ENCODE peak calls at places on chromosomes 13 and 19, in four cellular contexts. F is heart left ventricle, G is cardiac fibroblast, C is left ventricle myocardium inferior. O is an unnamed sample.

GRCh38 chr13:113209880-113210421 is 538 bp downstream of the CUL4A start:
- DNase-seq in F (peak), G (peak), C (peak), O (peak)

GRCh38 chr13:30870049-30870884 is 35.8 kb upstream of the MEDAG start:
- DNase-seq in F (peak), G (peak), C (peak), O (peak)

GRCh38 chr19:13764821-13765394 is 586 bp downstream of the MRI1 start:
- DNase-seq in F (no peak), G (peak), C (peak), O (peak)

GRCh38 chr19:7426986-7427385 is 61.8 kb downstream of the PEX11G start:
- DNase-seq in F (no peak), G (no peak), C (no peak), O (no peak)

GRCh38 chr19:15640904-15641597 is 354 bp downstream of the CYP4F3 start:
- DNase-seq in F (no peak), G (no peak), C (no peak), O (peak)

GRCh38 chr19:47416667-47417033 is 2.7 kb downstream of the MEIS3 start:
- DNase-seq in F (no peak), G (no peak), C (no peak), O (peak)

GRCh38 chr13:72255908-72256307 is 388.9 kb upstream of the DACH1 start:
- DNase-seq in F (no peak), G (peak), C (no peak), O (no peak)

GRCh38 chr13:73715114-73715909 is 418.9 kb downstream of the KLF12 start:
- DNase-seq in F (no peak), G (no peak), C (no peak), O (no peak)

GRCh38 chr13:98094678-98095266 is 48.1 kb upstream of the FARP1 start:
- DNase-seq in F (no peak), G (no peak), C (no peak), O (no peak)

GRCh38 chr19:54882758-54883157 is 8.7 kb downstream of the FCAR start:
- DNase-seq in F (no peak), G (no peak), C (no peak), O (no peak)

GRCh38 chr13:108437496-108437895 is 168.0 kb downstream of the TNFSF13B start:
- DNase-seq in F (no peak), G (peak), C (no peak), O (no peak)

GRCh38 chr19:40542197-40542859 is 34.3 kb upstream of the SHKBP1 start:
- DNase-seq in F (peak), G (peak), C (peak), O (peak)

GRCh38 chr19:37872383-37872782 is 34.0 kb downstream of the WDR87 start:
- DNase-seq in F (no peak), G (peak), C (no peak), O (no peak)

GRCh38 chr19:45955905-45956608 is 17.6 kb downstream of the NOVA2 start:
- DNase-seq in F (peak), G (peak), C (peak), O (peak)

GRCh38 chr13:32246468-32246867 is 68.7 kb downstream of the ZAR1L start:
- DNase-seq in F (peak), G (peak), C (peak), O (no peak)

GRCh38 chr19:10270180-10270615 is 722 bp upstream of the ICAM1 start:
- DNase-seq in F (peak), G (peak), C (peak), O (peak)

GRCh38 chr19:16252459-16253205 is 54.9 kb downstream of the AP1M1 start:
- DNase-seq in F (peak), G (no peak), C (peak), O (peak)

GRCh38 chr19:30374791-30375650 is 2.8 kb downstream of the ZNF536 start:
- DNase-seq in F (no peak), G (no peak), C (no peak), O (no peak)

GRCh38 chr19:47518139-47518538 is 3.3 kb upstream of the NAPA start:
- DNase-seq in F (no peak), G (no peak), C (no peak), O (no peak)

GRCh38 chr19:54518844-54519243 is 16.2 kb downstream of the LAIR2 start:
- DNase-seq in F (no peak), G (peak), C (no peak), O (no peak)

GRCh38 chr19:39046037-39046821 is 13.9 kb upstream of the FBXO27 start:
- DNase-seq in F (no peak), G (peak), C (no peak), O (no peak)

DNA sequence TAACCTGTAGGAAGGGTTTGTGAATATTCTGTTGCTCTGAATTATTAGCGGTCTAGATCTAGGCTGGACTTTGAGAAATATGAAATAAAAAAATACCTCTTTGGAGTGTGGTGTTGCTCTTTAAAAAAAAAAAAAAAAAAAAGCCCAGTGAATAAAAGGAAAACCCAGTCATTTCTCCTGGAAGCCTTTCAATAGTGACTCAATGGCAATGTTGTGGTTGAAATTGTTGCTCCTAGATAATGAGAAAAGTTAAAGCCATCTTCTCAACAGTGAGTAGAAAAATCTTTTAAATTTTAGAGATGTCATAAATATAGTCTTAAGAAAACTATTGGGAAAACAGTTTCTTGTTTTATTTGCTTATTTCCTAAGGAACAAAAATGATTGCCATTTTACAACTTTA is 135.3 kb downstream of the RFC3 start:
- DNase-seq in F (no peak), G (peak), C (no peak), O (no peak)
- H3K4me3 ChIP-seq in F (no peak), G (no peak), C (no peak), O (no peak)

GRCh38 chr13:20231839-20232555 is at the start of gene GJB6:
- DNase-seq in F (no peak), G (no peak), C (no peak), O (no peak)
- H3K4me3 ChIP-seq in F (peak), G (no peak), C (peak), O (peak)

DNA sequence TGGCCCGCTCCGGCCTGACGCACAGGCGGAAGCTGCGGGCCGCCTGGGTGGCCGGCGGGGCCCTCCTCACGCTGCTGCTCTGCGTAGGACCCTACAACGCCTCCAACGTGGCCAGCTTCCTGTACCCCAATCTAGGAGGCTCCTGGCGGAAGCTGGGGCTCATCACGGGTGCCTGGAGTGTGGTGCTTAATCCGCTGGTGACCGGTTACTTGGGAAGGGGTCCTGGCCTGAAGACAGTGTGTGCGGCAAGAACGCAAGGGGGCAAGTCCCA is 4.4 kb downstream of the FFAR1 start:
- DNase-seq in F (no peak), G (no peak), C (no peak), O (peak)
- H3K4me3 ChIP-seq in F (no peak), G (no peak), C (no peak), O (no peak)

GRCh38 chr13:77916481-77916880 is 2.1 kb downstream of the EDNRB start:
- DNase-seq in F (no peak), G (no peak), C (no peak), O (no peak)

GRCh38 chr13:77915676-77916075 is 3.0 kb downstream of the EDNRB start:
- DNase-seq in F (no peak), G (no peak), C (no peak), O (no peak)

GRCh38 chr13:77919351-77920294 is 992 bp upstream of the EDNRB start:
- DNase-seq in F (peak), G (peak), C (peak), O (peak)

GRCh38 chr13:77918391-77919261 is at the start of gene EDNRB:
- DNase-seq in F (peak), G (peak), C (peak), O (peak)
- H3K4me3 ChIP-seq in F (peak), G (peak), C (peak), O (peak)

GRCh38 chr19:49327878-49328544 is 3.0 kb upstream of the SLC6A16 start:
- DNase-seq in F (no peak), G (peak), C (no peak), O (no peak)
- H3K4me3 ChIP-seq in F (no peak), G (no peak), C (no peak), O (no peak)

GRCh38 chr19:52140077-52140710 is 456 bp upstream of the ZNF616 start:
- DNase-seq in F (no peak), G (peak), C (no peak), O (no peak)
- H3K4me3 ChIP-seq in F (no peak), G (peak), C (peak), O (peak)

GRCh38 chr19:50555447-50556235 is 12.6 kb downstream of the LRRC4B start:
- DNase-seq in F (no peak), G (no peak), C (peak), O (no peak)

GRCh38 chr19:50557009-50557613 is 11.1 kb downstream of the LRRC4B start:
- DNase-seq in F (no peak), G (no peak), C (no peak), O (no peak)

GRCh38 chr19:50555033-50555432 is 13.2 kb downstream of the LRRC4B start:
- DNase-seq in F (no peak), G (no peak), C (no peak), O (no peak)

GRCh38 chr19:50558039-50558438 is 10.2 kb downstream of the LRRC4B start:
- DNase-seq in F (no peak), G (no peak), C (no peak), O (no peak)

DNA sequence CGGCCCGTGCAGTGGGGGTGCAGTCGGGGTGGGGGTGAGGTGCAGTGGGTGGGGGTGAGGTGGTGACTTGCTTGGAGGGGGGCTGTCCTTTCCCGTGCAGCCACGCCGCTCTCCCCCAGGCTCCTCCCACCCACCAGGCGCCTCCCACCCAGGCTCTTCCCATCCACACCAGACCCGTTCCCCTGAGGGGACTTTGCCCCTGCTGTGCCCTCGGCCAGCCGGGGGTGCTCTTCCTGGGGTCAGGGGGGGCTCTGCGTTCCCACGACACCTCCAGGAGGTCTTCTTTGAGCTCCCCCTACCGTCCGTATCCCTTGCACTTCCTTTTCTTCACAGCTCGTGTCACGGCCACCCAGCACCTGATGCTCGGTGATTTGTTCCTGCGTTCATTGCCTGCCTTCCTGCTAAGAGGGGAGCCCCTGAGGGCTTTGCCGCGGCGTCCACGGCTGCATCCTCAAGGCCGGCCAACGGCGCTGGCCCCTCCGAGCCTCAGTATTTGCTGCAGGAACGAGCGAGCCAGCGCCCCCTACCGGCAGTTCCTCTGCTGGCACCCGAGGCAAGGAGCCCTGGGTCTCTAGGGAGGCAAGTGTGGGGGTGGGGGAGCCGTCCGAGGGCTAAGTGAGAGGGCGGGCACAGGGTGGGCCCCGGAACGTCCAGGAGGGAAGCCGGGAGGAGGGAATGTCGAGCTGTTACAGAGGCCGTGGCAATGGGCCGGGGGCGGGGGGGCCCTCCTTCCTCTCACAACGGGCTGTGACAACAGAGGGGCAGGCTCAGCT is 11.8 kb downstream of the LRRC4B start:
- DNase-seq in F (peak), G (peak), C (peak), O (peak)
- H3K4me3 ChIP-seq in F (no peak), G (peak), C (peak), O (peak)

DNA sequence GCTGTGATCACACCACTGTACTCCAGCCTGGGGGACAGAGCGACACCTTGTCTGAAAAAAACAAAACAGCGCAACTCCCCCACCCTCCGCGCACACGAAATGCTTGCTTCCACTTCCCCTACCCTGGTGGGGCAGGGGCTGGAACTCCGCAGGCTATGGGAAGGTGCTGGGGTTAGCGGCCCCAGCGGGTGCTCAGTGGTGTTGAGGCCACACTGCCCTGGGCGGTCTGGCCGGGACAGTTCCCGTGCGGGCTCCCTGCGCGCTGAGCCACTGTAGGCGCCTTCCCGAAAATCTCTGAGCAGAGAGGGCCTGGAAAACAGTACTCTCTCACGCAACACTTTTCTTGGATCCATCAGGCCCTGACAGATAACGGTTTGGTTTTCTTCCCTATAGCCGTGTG is 1.1 kb upstream of the WTIP start:
- DNase-seq in F (no peak), G (no peak), C (no peak), O (peak)
- H3K4me3 ChIP-seq in F (no peak), G (no peak), C (peak), O (no peak)

DNA sequence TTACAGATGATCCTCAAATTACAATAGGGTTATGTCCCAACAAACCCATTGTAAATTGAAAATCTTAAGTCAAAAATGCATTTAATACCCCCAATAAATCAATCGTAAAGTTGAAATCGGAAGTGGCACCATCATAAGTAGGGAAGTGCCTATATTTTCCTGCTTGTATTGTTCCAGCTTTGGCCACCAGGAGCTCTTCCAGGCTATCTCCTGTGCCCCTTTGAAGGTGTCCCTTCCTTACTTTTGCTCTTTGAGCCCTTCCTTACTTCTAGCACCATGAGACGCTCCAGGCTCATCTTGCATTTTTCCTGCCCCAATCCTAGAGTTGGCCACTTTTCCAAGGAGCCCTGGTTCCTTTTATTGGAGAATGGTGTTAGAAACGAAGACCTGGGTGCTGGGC is 163.0 kb upstream of the TSC22D1 start:
- DNase-seq in F (no peak), G (no peak), C (no peak), O (no peak)
- H3K4me3 ChIP-seq in F (no peak), G (no peak), C (no peak), O (no peak)

O was measured in kidney.